ENCODE peak calls at places on chromosomes 2 and 18, in seven cellular contexts. I, F, S, E, Y, R and B are unnamed samples.

GRCh38 chr2:6990871-6991270 is 73.7 kb downstream of the RNF144A start:
- DNase-seq in I (no peak), F (no peak), S (no peak), E (no peak), Y (no peak), R (no peak), B (no peak)

GRCh38 chr2:108189316-108189715 is 50.5 kb upstream of the SULT1C3 start:
- DNase-seq in I (no peak), F (no peak), S (peak), E (no peak), Y (no peak), R (no peak), B (no peak)

GRCh38 chr2:26469092-26469710 is 8.7 kb downstream of the OTOF start:
- DNase-seq in I (no peak), F (peak), S (peak), E (peak), Y (no peak), R (peak), B (peak)

GRCh38 chr18:46268662-46269061 is 164.5 kb downstream of the HAUS1 start:
- DNase-seq in I (no peak), F (no peak), S (no peak), E (no peak), Y (peak), R (no peak), B (no peak)

GRCh38 chr2:176522271-176522670 is 253.0 kb downstream of the MTX2 start:
- DNase-seq in I (no peak), F (no peak), S (no peak), E (no peak), Y (no peak), R (no peak), B (no peak)

GRCh38 chr18:11237484-11237883 is 88.1 kb upstream of the PIEZO2 start:
- DNase-seq in I (no peak), F (no peak), S (no peak), E (no peak), Y (no peak), R (no peak), B (no peak)

GRCh38 chr2:175929850-175930249 is 72.2 kb downstream of the LNPK start:
- DNase-seq in I (no peak), F (no peak), S (peak), E (no peak), Y (no peak), R (no peak), B (no peak)

GRCh38 chr18:79694895-79695213 is 15.3 kb downstream of the CTDP1 start:
- DNase-seq in I (peak), F (no peak), S (no peak), E (no peak), Y (no peak), R (no peak), B (no peak)

GRCh38 chr2:760001-760400 is 82.8 kb upstream of the TMEM18 start:
- DNase-seq in I (no peak), F (no peak), S (no peak), E (no peak), Y (no peak), R (no peak), B (no peak)

GRCh38 chr2:127407091-127407490 is 11.1 kb upstream of the PROC start:
- DNase-seq in I (no peak), F (no peak), S (no peak), E (no peak), Y (no peak), R (no peak), B (no peak)

GRCh38 chr2:112834379-112835014 is 2.1 kb downstream of the IL1B start:
- DNase-seq in I (no peak), F (no peak), S (peak), E (no peak), Y (no peak), R (no peak), B (no peak)

GRCh38 chr18:75727479-75727878 is 300.0 kb upstream of the SMIM21 start:
- DNase-seq in I (peak), F (peak), S (peak), E (no peak), Y (peak), R (peak), B (peak)

GRCh38 chr2:7288484-7288883 is 371.3 kb downstream of the RNF144A start:
- DNase-seq in I (no peak), F (no peak), S (no peak), E (no peak), Y (no peak), R (no peak), B (no peak)

GRCh38 chr2:229713371-229714079 is 830 bp downstream of the DNER start:
- DNase-seq in I (no peak), F (peak), S (peak), E (no peak), Y (peak), R (peak), B (peak)

GRCh38 chr18:27713037-27713726 is 463.7 kb downstream of the CDH2 start:
- DNase-seq in I (no peak), F (no peak), S (peak), E (no peak), Y (no peak), R (no peak), B (no peak)

GRCh38 chr2:175567435-175568061 is 386.0 kb upstream of the ATP5MC3 start:
- DNase-seq in I (no peak), F (no peak), S (no peak), E (no peak), Y (no peak), R (no peak), B (no peak)

GRCh38 chr18:63002305-63002704 is 287.0 kb downstream of the PHLPP1 start:
- DNase-seq in I (peak), F (no peak), S (no peak), E (no peak), Y (no peak), R (no peak), B (no peak)

GRCh38 chr2:117820444-117820843 is 6.0 kb downstream of the DDX18 start:
- DNase-seq in I (no peak), F (no peak), S (no peak), E (no peak), Y (no peak), R (no peak), B (no peak)

GRCh38 chr18:45976581-45977373 is 9.6 kb upstream of the EPG5 start:
- DNase-seq in I (no peak), F (no peak), S (peak), E (no peak), Y (no peak), R (no peak), B (no peak)

GRCh38 chr2:32489061-32489460 is 132.2 kb downstream of the BIRC6 start:
- DNase-seq in I (no peak), F (no peak), S (peak), E (no peak), Y (no peak), R (no peak), B (no peak)

GRCh38 chr2:190467575-190468083 is 59.5 kb downstream of the MFSD6 start:
- DNase-seq in I (no peak), F (no peak), S (peak), E (no peak), Y (no peak), R (no peak), B (no peak)

GRCh38 chr2:70828115-70828514 is 7.5 kb downstream of the CD207 start:
- DNase-seq in I (no peak), F (no peak), S (no peak), E (no peak), Y (no peak), R (no peak), B (no peak)

GRCh38 chr2:164782323-164782722 is 59.3 kb downstream of the COBLL1 start:
- DNase-seq in I (no peak), F (no peak), S (peak), E (no peak), Y (no peak), R (no peak), B (no peak)

GRCh38 chr2:71686781-71687180 is 233.4 kb downstream of the DYSF start:
- DNase-seq in I (peak), F (no peak), S (no peak), E (no peak), Y (no peak), R (no peak), B (peak)

GRCh38 chr2:127599211-127599610 is 46.7 kb upstream of the GPR17 start:
- DNase-seq in I (no peak), F (no peak), S (peak), E (no peak), Y (no peak), R (no peak), B (no peak)

GRCh38 chr2:69188174-69188900 is 175.4 kb downstream of the ANTXR1 start:
- DNase-seq in I (no peak), F (no peak), S (no peak), E (no peak), Y (no peak), R (no peak), B (no peak)